ENCODE peak calls at places on chromosomes 7 and 10, in seven cellular contexts. N is H9, O is IMR-90, K is mesenchymal stem cell, F is mesendoderm, I is trophoblast cell, U is H1. P is an unnamed sample.
A peak's percentile ranks its signal among the peaks of the same experiment; 100 is the strongest.

GRCh38 chr10:45673074-45673628 is 579 bp upstream of the ZFAND4 start:
- DNase-seq in N (no peak), O (no peak), K (no peak), F (no peak), I (no peak), U (no peak), P (no peak)

GRCh38 chr7:129825005-129825553 is 127.7 kb downstream of the UBE2H start:
- DNase-seq in N (peak; percentile 99), O (no peak), K (peak; percentile 54), F (peak; percentile 99), I (peak; percentile 83), U (peak; percentile 95), P (peak; percentile 61)

GRCh38 chr10:118501637-118502440 is 93.6 kb downstream of the PRLHR start:
- DNase-seq in N (no peak), O (no peak), K (no peak), F (peak; percentile 36), I (peak; percentile 58), U (no peak), P (no peak)

GRCh38 chr7:132149801-132150310 is 426.4 kb downstream of the PLXNA4 start:
- DNase-seq in N (no peak), O (no peak), K (no peak), F (no peak), I (no peak), U (no peak), P (no peak)

GRCh38 chr7:31466036-31466435 is 47.9 kb upstream of the ITPRID1 start:
- DNase-seq in N (no peak), O (no peak), K (no peak), F (peak; percentile 48), I (no peak), U (peak; percentile 57), P (no peak)

GRCh38 chr7:20598479-20599419 is 16.7 kb upstream of the ABCB5 start:
- DNase-seq in N (no peak), O (peak; percentile 71), K (peak; percentile 64), F (peak; percentile 73), I (peak; percentile 81), U (no peak), P (peak; percentile 51)

GRCh38 chr7:106584914-106585759 is 75.8 kb downstream of the CCDC71L start:
- DNase-seq in N (no peak), O (no peak), K (no peak), F (peak; percentile 52), I (peak; percentile 74), U (no peak), P (no peak)

GRCh38 chr7:2524808-2525140 is 5.2 kb downstream of the LFNG start:
- DNase-seq in N (peak; percentile 93), O (no peak), K (no peak), F (no peak), I (no peak), U (peak; percentile 83), P (peak; percentile 91)

GRCh38 chr10:71797533-71798307 is 24.4 kb upstream of the VSIR start:
- DNase-seq in N (no peak), O (no peak), K (no peak), F (no peak), I (no peak), U (no peak), P (no peak)

GRCh38 chr7:91264083-91264923 is at the start of gene FZD1:
- DNase-seq in N (peak; percentile 98), O (peak; percentile 99), K (peak; percentile 99), F (peak; percentile 99), I (peak; percentile 98), U (peak; percentile 92), P (peak; percentile 98)

GRCh38 chr10:13270877-13271551 is 28.9 kb downstream of the PHYH start:
- DNase-seq in N (no peak), O (peak; percentile 25), K (no peak), F (peak; percentile 4), I (no peak), U (no peak), P (no peak)

GRCh38 chr7:130945411-130945811 is 211.4 kb upstream of the KLF14 start:
- DNase-seq in N (no peak), O (no peak), K (no peak), F (no peak), I (no peak), U (no peak), P (no peak)

GRCh38 chr7:21641546-21641945 is 98.7 kb downstream of the DNAH11 start:
- DNase-seq in N (no peak), O (no peak), K (no peak), F (peak; percentile 67), I (peak; percentile 95), U (no peak), P (no peak)

GRCh38 chr10:52940921-52941320 is 168.3 kb upstream of the MBL2 start:
- DNase-seq in N (no peak), O (no peak), K (no peak), F (no peak), I (no peak), U (no peak), P (no peak)

GRCh38 chr7:149872419-149873073 is 1.2 kb upstream of the ATP6V0E2 start:
- DNase-seq in N (peak; percentile 74), O (peak; percentile 81), K (peak; percentile 92), F (peak; percentile 88), I (peak; percentile 43), U (no peak), P (no peak)

GRCh38 chr7:22488643-22489462 is 11.1 kb downstream of the STEAP1B start:
- DNase-seq in N (peak; percentile 82), O (peak; percentile 73), K (peak; percentile 72), F (peak; percentile 83), I (peak; percentile 91), U (peak; percentile 57), P (peak; percentile 78)

GRCh38 chr7:134420509-134421125 is 38.3 kb downstream of the AKR1B1 start:
- DNase-seq in N (peak; percentile 59), O (peak; percentile 55), K (peak; percentile 53), F (peak; percentile 61), I (peak; percentile 70), U (no peak), P (peak; percentile 48)

GRCh38 chr7:113918946-113919345 is at the start of gene PPP1R3A:
- DNase-seq in N (no peak), O (peak; percentile 11), K (peak; percentile 4), F (peak; percentile 64), I (no peak), U (no peak), P (no peak)

GRCh38 chr7:37310322-37311080 is 138.2 kb downstream of the ELMO1 start:
- DNase-seq in N (no peak), O (no peak), K (no peak), F (no peak), I (peak; percentile 77), U (no peak), P (no peak)

DNA sequence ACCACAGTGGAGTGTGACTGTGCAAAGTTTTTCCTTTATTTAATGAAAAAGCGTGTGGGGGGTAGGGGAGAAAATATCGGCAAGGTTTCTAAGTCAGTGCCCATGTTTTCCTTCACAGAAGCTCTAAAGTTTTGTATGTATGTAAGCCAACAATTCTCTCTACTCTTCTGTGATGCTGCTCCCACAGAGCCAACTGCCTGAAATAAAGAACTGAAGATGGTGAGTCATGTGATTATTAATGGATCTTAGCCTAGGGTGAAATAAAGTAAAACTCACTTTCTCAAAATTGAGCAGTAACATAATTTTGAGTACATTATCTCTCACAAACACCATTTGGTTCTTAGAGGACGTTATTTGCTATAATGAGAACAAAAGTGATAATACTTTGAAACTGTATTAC is 143.7 kb downstream of the ELMO1 start:
- DNase-seq in N (no peak), O (no peak), K (no peak), F (no peak), I (no peak), U (no peak), P (no peak)
- H4K8ac ChIP-seq in N (no peak overlapping the region), O (no peak overlapping the region), K (no peak overlapping the region), F (no peak overlapping the region), I (no peak overlapping the region), U (no peak overlapping the region), P (no peak overlapping the region)

DNA sequence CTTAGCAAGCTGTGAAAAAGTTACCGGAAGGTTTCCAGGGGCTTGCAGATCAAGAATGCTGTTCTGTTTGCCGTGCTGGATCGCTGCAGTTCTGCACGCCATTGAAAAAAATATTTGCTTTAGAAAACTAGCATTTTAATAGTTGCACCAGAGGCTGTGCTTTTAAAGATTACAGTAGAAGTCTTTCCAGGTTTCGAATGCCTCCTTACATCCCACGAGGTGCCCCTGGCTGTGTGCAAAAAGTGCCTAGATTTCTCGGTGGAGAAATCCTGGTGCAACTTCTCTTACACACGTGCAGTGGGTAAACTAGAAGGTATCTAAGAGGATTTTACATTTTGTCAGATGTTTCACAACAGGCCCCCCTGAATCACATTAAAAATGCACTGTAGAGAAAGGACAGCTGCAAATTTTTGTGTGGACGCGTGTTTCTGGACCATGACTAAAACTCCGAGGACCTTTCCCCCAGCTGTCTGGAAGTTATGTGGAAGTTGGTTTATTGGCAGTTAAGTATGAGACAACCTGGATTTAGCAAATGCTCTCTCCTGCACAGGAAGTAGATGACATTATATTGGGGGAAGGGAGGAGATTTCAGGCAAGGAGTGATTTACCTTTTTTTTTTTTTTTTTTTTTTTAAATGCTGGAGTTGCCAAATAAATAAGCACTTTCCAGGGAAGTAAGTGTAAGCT is 5.8 kb downstream of the TCF7L2 start:
- DNase-seq in N (no peak), O (peak; percentile 88), K (peak; percentile 78), F (no peak), I (peak; percentile 76), U (no peak), P (no peak)
- H3K18ac ChIP-seq in N (no peak overlapping the region), O (peak overlapping the region; percentile 85), K (peak overlapping the region; percentile 28), F (peak overlapping the region; percentile 89), I (no peak overlapping the region), U (peak overlapping the region; percentile 89), P (no peak overlapping the region)

GRCh38 chr10:31698169-31698890 is 230.3 kb downstream of the ARHGAP12 start:
- DNase-seq in N (no peak), O (peak; percentile 91), K (peak; percentile 90), F (no peak), I (peak; percentile 88), U (no peak), P (no peak)

GRCh38 chr10:31694929-31695837 is 233.4 kb downstream of the ARHGAP12 start:
- DNase-seq in N (no peak), O (peak; percentile 54), K (no peak), F (no peak), I (no peak), U (no peak), P (no peak)

GRCh38 chr10:31697271-31698168 is 231.1 kb downstream of the ARHGAP12 start:
- DNase-seq in N (no peak), O (peak; percentile 85), K (peak; percentile 87), F (no peak), I (peak; percentile 55), U (no peak), P (no peak)

GRCh38 chr10:31689233-31689632 is 239.4 kb downstream of the ARHGAP12 start:
- DNase-seq in N (no peak), O (no peak), K (no peak), F (no peak), I (no peak), U (no peak), P (no peak)

GRCh38 chr10:31693499-31693898 is 235.1 kb downstream of the ARHGAP12 start:
- DNase-seq in N (no peak), O (no peak), K (no peak), F (no peak), I (no peak), U (no peak), P (no peak)
- H4K8ac ChIP-seq in N (no peak overlapping the region), O (no peak overlapping the region), K (no peak overlapping the region), F (no peak overlapping the region), I (no peak overlapping the region), U (no peak overlapping the region), P (no peak overlapping the region)

DNA sequence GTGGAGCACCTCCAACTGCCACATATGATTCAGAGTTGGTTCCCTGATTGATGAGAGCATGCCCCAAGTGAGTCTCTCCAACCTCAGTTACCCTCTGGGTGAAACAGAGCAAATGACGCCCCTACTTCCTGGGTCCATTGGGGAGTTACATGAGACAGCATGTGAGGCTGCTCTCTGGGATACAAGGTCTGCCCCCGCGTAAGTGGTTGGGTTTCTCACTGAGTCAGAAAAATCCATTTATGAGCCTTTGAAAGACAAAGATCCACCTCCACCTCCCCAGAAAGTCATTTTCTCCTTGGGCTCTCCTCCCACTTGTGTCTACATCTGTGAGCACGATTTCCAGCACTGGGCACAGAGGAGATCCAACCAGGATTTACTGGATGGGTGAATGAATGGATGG is 70.7 kb upstream of the DNAAF5 start:
- DNase-seq in N (no peak), O (no peak), K (no peak), F (no peak), I (no peak), U (no peak), P (no peak)
- H3K18ac ChIP-seq in N (no peak overlapping the region), O (no peak overlapping the region), K (no peak overlapping the region), F (no peak overlapping the region), I (no peak overlapping the region), U (no peak overlapping the region), P (no peak overlapping the region)

P was measured in neuronal stem cell.